ENCODE peak calls at places on chromosome 17, in four cellular contexts. One of them, this sample, is unnamed.

GRCh38 chr17:56913000-56913866 is 616 bp downstream of the TRIM25 start:
- DNase-seq in NT2/D1: no peak
- DNase-seq in right cardiac atrium: no peak
- DNase-seq in fibroblast of mammary gland: no peak
- DNase-seq in this sample: no peak

GRCh38 chr17:39920218-39921210 is 2.1 kb upstream of the GSDMB start:
- DNase-seq in NT2/D1: no peak
- DNase-seq in right cardiac atrium: no peak
- DNase-seq in fibroblast of mammary gland: no peak
- DNase-seq in this sample: no peak

GRCh38 chr17:10116267-10116666 is 82.1 kb downstream of the GAS7 start:
- DNase-seq in NT2/D1: no peak
- DNase-seq in right cardiac atrium: no peak
- DNase-seq in fibroblast of mammary gland: no peak
- DNase-seq in this sample: no peak

GRCh38 chr17:1252203-1252608 is 18.0 kb upstream of the BHLHA9 start:
- DNase-seq in NT2/D1: no peak
- DNase-seq in right cardiac atrium: peak
- DNase-seq in fibroblast of mammary gland: peak
- DNase-seq in this sample: peak

GRCh38 chr17:60908324-60908723 is 230.7 kb downstream of the BCAS3 start:
- DNase-seq in NT2/D1: no peak
- DNase-seq in right cardiac atrium: no peak
- DNase-seq in fibroblast of mammary gland: no peak
- DNase-seq in this sample: no peak

GRCh38 chr17:79843917-79844815 is 4.9 kb upstream of the CBX4 start:
- DNase-seq in NT2/D1: no peak
- DNase-seq in right cardiac atrium: peak
- DNase-seq in fibroblast of mammary gland: peak
- DNase-seq in this sample: peak

GRCh38 chr17:65366102-65366844 is 195.2 kb downstream of the AXIN2 start:
- DNase-seq in NT2/D1: no peak
- DNase-seq in right cardiac atrium: no peak
- DNase-seq in fibroblast of mammary gland: peak
- DNase-seq in this sample: no peak

GRCh38 chr17:66957951-66958579 is 6.4 kb upstream of the CACNG4 start:
- DNase-seq in NT2/D1: no peak
- DNase-seq in right cardiac atrium: no peak
- DNase-seq in fibroblast of mammary gland: no peak
- DNase-seq in this sample: no peak

GRCh38 chr17:63816669-63817068 is 10.6 kb upstream of the PSMC5 start:
- DNase-seq in NT2/D1: no peak
- DNase-seq in right cardiac atrium: no peak
- DNase-seq in fibroblast of mammary gland: no peak
- DNase-seq in this sample: no peak
- H3K4me3 ChIP-seq in NT2/D1: no peak
- H3K4me3 ChIP-seq in right cardiac atrium: no peak
- H3K4me3 ChIP-seq in fibroblast of mammary gland: no peak
- H3K4me3 ChIP-seq in this sample: no peak

GRCh38 chr17:12136243-12136642 is 115.6 kb downstream of the MAP2K4 start:
- DNase-seq in NT2/D1: no peak
- DNase-seq in right cardiac atrium: no peak
- DNase-seq in fibroblast of mammary gland: no peak
- DNase-seq in this sample: no peak
- H3K4me3 ChIP-seq in NT2/D1: no peak
- H3K4me3 ChIP-seq in right cardiac atrium: no peak
- H3K4me3 ChIP-seq in fibroblast of mammary gland: no peak
- H3K4me3 ChIP-seq in this sample: no peak

GRCh38 chr17:74750327-74751069 is 2.1 kb downstream of the NHERF1 start:
- DNase-seq in NT2/D1: no peak
- DNase-seq in right cardiac atrium: peak
- DNase-seq in fibroblast of mammary gland: no peak
- DNase-seq in this sample: no peak
- H3K4me3 ChIP-seq in NT2/D1: peak
- H3K4me3 ChIP-seq in right cardiac atrium: peak
- H3K4me3 ChIP-seq in fibroblast of mammary gland: no peak
- H3K4me3 ChIP-seq in this sample: peak

GRCh38 chr17:44322236-44322895 is 2.3 kb downstream of the SLC25A39 start:
- DNase-seq in NT2/D1: no peak
- DNase-seq in right cardiac atrium: peak
- DNase-seq in fibroblast of mammary gland: no peak
- DNase-seq in this sample: no peak

GRCh38 chr17:44324092-44324570 is 492 bp downstream of the SLC25A39 start:
- DNase-seq in NT2/D1: no peak
- DNase-seq in right cardiac atrium: no peak
- DNase-seq in fibroblast of mammary gland: no peak
- DNase-seq in this sample: no peak

GRCh38 chr17:44323359-44324091 is 1.1 kb downstream of the SLC25A39 start:
- DNase-seq in NT2/D1: no peak
- DNase-seq in right cardiac atrium: peak
- DNase-seq in fibroblast of mammary gland: no peak
- DNase-seq in this sample: no peak

GRCh38 chr17:44320066-44320465 is 4.6 kb downstream of the SLC25A39 start:
- DNase-seq in NT2/D1: no peak
- DNase-seq in right cardiac atrium: peak
- DNase-seq in fibroblast of mammary gland: no peak
- DNase-seq in this sample: no peak

DNA sequence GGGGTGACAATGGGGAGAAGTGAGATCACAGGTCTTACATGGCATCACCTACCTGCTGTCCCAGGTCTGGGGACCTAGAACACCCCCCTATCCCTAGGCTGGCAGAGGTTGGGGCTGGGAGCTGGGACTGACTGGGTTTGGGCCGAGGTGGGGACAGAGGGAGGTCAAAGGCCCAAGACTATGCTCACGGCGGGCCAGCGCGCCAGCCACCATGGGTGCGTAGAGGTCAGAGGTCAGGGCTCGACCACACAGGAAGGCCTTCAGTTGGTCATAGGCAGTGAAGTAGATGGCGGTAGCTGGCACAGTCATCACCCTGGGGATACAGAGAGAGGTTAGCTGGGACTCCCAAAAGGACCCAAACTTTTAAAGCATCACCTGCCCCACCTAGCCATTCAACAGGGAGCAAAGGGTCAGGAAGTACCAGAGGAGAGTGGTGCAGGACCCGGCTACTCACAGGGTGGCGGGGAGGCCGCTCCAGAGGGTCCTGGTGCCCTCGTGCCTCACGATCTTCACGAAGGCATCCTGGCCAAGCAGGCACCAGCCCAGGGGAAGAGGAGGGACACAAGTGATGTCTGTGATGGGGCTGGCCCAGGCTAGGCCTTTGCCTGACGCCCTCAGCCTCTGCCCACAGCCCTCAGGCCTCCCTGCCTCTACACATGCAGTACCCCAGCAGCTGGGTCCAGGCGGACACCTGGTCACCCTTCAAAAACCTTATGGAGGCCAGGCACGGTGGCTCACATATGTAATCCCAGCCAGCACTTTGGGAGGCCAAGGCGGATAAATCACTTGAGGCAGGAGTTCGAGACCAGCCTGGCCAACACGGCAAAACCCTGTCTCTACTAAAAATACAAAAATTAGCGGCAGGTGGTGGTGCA is 3.1 kb downstream of the SLC25A39 start:
- DNase-seq in NT2/D1: no peak
- DNase-seq in right cardiac atrium: peak
- DNase-seq in fibroblast of mammary gland: no peak
- DNase-seq in this sample: no peak
- H3K4me3 ChIP-seq in NT2/D1: no peak
- H3K4me3 ChIP-seq in right cardiac atrium: no peak
- H3K4me3 ChIP-seq in fibroblast of mammary gland: no peak
- H3K4me3 ChIP-seq in this sample: no peak

GRCh38 chr17:76537288-76537577 is 276 bp downstream of the CYGB start:
- DNase-seq in NT2/D1: no peak
- DNase-seq in right cardiac atrium: peak
- DNase-seq in fibroblast of mammary gland: no peak
- DNase-seq in this sample: peak
- H3K4me3 ChIP-seq in NT2/D1: peak
- H3K4me3 ChIP-seq in right cardiac atrium: peak
- H3K4me3 ChIP-seq in fibroblast of mammary gland: peak
- H3K4me3 ChIP-seq in this sample: peak

DNA sequence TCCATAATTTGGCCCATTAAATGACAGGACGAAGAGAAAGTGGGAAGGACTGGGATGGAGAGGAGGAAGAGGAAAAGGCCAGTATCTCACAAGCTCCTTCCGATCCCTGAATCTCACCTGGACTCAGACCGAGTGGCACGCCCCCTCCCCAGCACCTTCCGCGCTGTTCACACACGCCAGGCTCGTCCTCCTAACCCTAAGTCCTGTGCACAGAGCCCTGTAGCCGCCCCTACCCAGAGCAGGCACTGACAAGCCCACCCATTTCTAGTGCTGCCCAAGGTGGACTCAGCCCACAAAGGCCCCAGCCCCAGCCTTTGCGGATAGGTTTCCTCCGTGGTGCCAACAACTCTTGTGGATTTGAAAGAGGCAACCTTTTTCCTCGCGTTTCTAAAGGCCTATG is 9.2 kb downstream of the HS3ST3B1 start:
- DNase-seq in NT2/D1: no peak
- DNase-seq in right cardiac atrium: no peak
- DNase-seq in fibroblast of mammary gland: no peak
- DNase-seq in this sample: no peak
- H3K4me3 ChIP-seq in NT2/D1: no peak
- H3K4me3 ChIP-seq in right cardiac atrium: peak
- H3K4me3 ChIP-seq in fibroblast of mammary gland: peak
- H3K4me3 ChIP-seq in this sample: peak

GRCh38 chr17:35119370-35120185 is at the start of gene RAD51D:
- DNase-seq in NT2/D1: peak
- DNase-seq in right cardiac atrium: peak
- DNase-seq in fibroblast of mammary gland: peak
- DNase-seq in this sample: peak

GRCh38 chr17:35117984-35118383 is 1.7 kb downstream of the RAD51D start:
- DNase-seq in NT2/D1: no peak
- DNase-seq in right cardiac atrium: no peak
- DNase-seq in fibroblast of mammary gland: peak
- DNase-seq in this sample: peak

GRCh38 chr17:35121315-35121714 is at the start of gene FNDC8:
- DNase-seq in NT2/D1: no peak
- DNase-seq in right cardiac atrium: no peak
- DNase-seq in fibroblast of mammary gland: no peak
- DNase-seq in this sample: no peak

DNA sequence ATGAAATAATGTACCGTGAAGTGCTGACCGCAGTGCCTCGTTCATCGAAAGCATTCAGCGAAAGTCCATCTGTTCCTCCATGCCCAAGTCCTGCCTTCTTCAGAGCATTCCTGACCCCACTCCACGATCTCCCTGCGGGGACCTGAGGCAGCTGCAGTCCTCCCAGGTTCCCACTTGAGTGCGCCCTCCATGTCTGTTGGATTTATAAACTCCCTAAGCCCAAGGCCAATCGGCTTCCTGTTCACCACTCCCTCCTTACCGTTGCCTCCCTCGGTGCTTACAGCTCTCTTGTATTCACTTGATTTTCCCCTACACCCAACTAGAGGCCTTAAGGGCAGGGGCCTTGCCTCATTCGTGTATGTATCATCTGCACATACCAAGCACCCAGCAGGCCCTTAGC is 2.8 kb downstream of the RAD51D start:
- DNase-seq in NT2/D1: no peak
- DNase-seq in right cardiac atrium: no peak
- DNase-seq in fibroblast of mammary gland: no peak
- DNase-seq in this sample: no peak
- H3K4me3 ChIP-seq in NT2/D1: no peak
- H3K4me3 ChIP-seq in right cardiac atrium: no peak
- H3K4me3 ChIP-seq in fibroblast of mammary gland: no peak
- H3K4me3 ChIP-seq in this sample: no peak